ENCODE peak calls at places on chromosome 1, in nine cellular contexts. E, S, Z, P, N, T, W, Y and U are unnamed samples.

GRCh38 chr1:104780470-104781078 is 1030.9 kb downstream of the AMY1C start:
- DNase-seq in E (peak; percentile 30), S (no peak), Z (no peak), P (no peak), N (peak; percentile 32), T (peak; percentile 31), W (peak; percentile 75), Y (no peak), U (peak; percentile 79)

GRCh38 chr1:51518033-51518729 is 885 bp downstream of the EPS15 start:
- DNase-seq in E (peak; percentile 60), S (no peak), Z (peak; percentile 26), P (peak; percentile 11), N (peak; percentile 47), T (peak; percentile 61), W (peak; percentile 98), Y (peak; percentile 11), U (peak; percentile 77)

GRCh38 chr1:110243146-110243545 is 33.0 kb downstream of the KCNC4 start:
- DNase-seq in E (no peak), S (no peak), Z (no peak), P (no peak), N (no peak), T (no peak), W (peak; percentile 54), Y (no peak), U (peak; percentile 67)

GRCh38 chr1:104264506-104264905 is 514.8 kb downstream of the AMY1C start:
- DNase-seq in E (peak; percentile 73), S (no peak), Z (no peak), P (no peak), N (no peak), T (no peak), W (no peak), Y (no peak), U (no peak)

GRCh38 chr1:30100186-30100862 is 623.1 kb downstream of the MATN1 start:
- DNase-seq in E (no peak), S (no peak), Z (no peak), P (no peak), N (no peak), T (no peak), W (no peak), Y (no peak), U (no peak)

GRCh38 chr1:153608089-153608672 is 4.8 kb downstream of the S100A16 start:
- DNase-seq in E (no peak), S (no peak), Z (no peak), P (no peak), N (no peak), T (peak; percentile 17), W (no peak), Y (no peak), U (no peak)

GRCh38 chr1:55140137-55140536 is 75.0 kb downstream of the USP24 start:
- DNase-seq in E (no peak), S (no peak), Z (no peak), P (no peak), N (no peak), T (no peak), W (no peak), Y (no peak), U (no peak)

GRCh38 chr1:198492872-198493271 is 47.6 kb downstream of the ATP6V1G3 start:
- DNase-seq in E (peak; percentile 69), S (no peak), Z (no peak), P (no peak), N (no peak), T (no peak), W (no peak), Y (no peak), U (no peak)

GRCh38 chr1:48841945-48842344 is 65.3 kb upstream of the BEND5 start:
- DNase-seq in E (no peak), S (no peak), Z (no peak), P (no peak), N (no peak), T (no peak), W (no peak), Y (no peak), U (no peak)